ENCODE peak calls at places on chromosomes 7 and 10, in eight cellular contexts. I is AG09319; R is Calu3; G is CD4-positive, alpha-beta memory T cell; J is esophagus squamous epithelium; V is NCI-H187; K is GOT3; N is stomach. L is an unnamed sample.

GRCh38 chr7:84916161-84916560 is 270.7 kb downstream of the SEMA3D start:
- DNase-seq in I (no peak), R (no peak), G (no peak), J (no peak), V (no peak), K (no peak), N (no peak), L (no peak)

GRCh38 chr7:80588591-80588990 is 49.9 kb upstream of the CD36 start:
- DNase-seq in I (no peak), R (no peak), G (no peak), J (no peak), V (no peak), K (no peak), N (no peak), L (peak)

GRCh38 chr7:15515201-15515777 is 46.5 kb downstream of the AGMO start:
- DNase-seq in I (no peak), R (no peak), G (no peak), J (no peak), V (no peak), K (no peak), N (no peak), L (no peak)

GRCh38 chr10:70115948-70116682 is 16.5 kb downstream of the AIFM2 start:
- DNase-seq in I (no peak), R (peak), G (peak), J (no peak), V (no peak), K (no peak), N (peak), L (no peak)

GRCh38 chr7:27899601-27900000 is 159.6 kb downstream of the TAX1BP1 start:
- DNase-seq in I (no peak), R (no peak), G (no peak), J (no peak), V (no peak), K (no peak), N (no peak), L (no peak)

GRCh38 chr10:114166053-114166452 is 8.0 kb downstream of the CCDC186 start:
- DNase-seq in I (no peak), R (no peak), G (no peak), J (no peak), V (no peak), K (no peak), N (no peak), L (no peak)

GRCh38 chr7:48040944-48041664 is 5.8 kb downstream of the C7orf57 start:
- DNase-seq in I (no peak), R (no peak), G (no peak), J (no peak), V (no peak), K (no peak), N (no peak), L (no peak)

GRCh38 chr7:133003052-133003910 is 78.6 kb downstream of the CHCHD3 start:
- DNase-seq in I (no peak), R (no peak), G (no peak), J (no peak), V (no peak), K (no peak), N (no peak), L (no peak)

GRCh38 chr10:99233680-99234018 is 2.0 kb downstream of the HPSE2 start:
- DNase-seq in I (no peak), R (no peak), G (no peak), J (no peak), V (no peak), K (no peak), N (no peak), L (no peak)

GRCh38 chr10:132250456-132251223 is 57.1 kb downstream of the STK32C start:
- DNase-seq in I (no peak), R (no peak), G (no peak), J (no peak), V (no peak), K (no peak), N (no peak), L (no peak)

GRCh38 chr10:10605551-10606081 is 412.1 kb upstream of the CELF2 start:
- DNase-seq in I (peak), R (no peak), G (no peak), J (no peak), V (no peak), K (no peak), N (no peak), L (peak)

GRCh38 chr10:46555713-46556514 is 544 bp downstream of the GPRIN2 start:
- DNase-seq in I (no peak), R (peak), G (no peak), J (no peak), V (no peak), K (no peak), N (peak), L (no peak)

GRCh38 chr7:155497149-155497901 is 39.4 kb downstream of the EN2 start:
- DNase-seq in I (no peak), R (no peak), G (no peak), J (no peak), V (no peak), K (no peak), N (no peak), L (no peak)

GRCh38 chr7:26151953-26152781 is at the start of gene NFE2L3:
- DNase-seq in I (peak), R (peak), G (peak), J (peak), V (peak), K (peak), N (peak), L (peak)

GRCh38 chr10:69337312-69338132 is 59.2 kb downstream of the HK1 start:
- DNase-seq in I (no peak), R (no peak), G (no peak), J (no peak), V (peak), K (no peak), N (no peak), L (peak)

L was measured in fibroblast of the conjunctiva.